ENCODE peak calls at places on chromosome 21, in seven cellular contexts. Q, T, R, O, E, G and P are unnamed samples.

GRCh38 chr21:34698270-34699015 is 29.6 kb downstream of the CLIC6 start:
- DNase-seq in O (no peak), G (no peak), Q (no peak), E (no peak), T (no peak), R (no peak), P (no peak)

GRCh38 chr21:29342394-29342957 is 43.8 kb downstream of the BACH1 start:
- DNase-seq in G (no peak), O (peak), Q (peak), T (peak), R (peak), E (peak), P (peak)

GRCh38 chr21:27225142-27225541 is 258.3 kb upstream of the ADAMTS5 start:
- DNase-seq in Q (peak), G (no peak), R (peak), O (no peak), T (no peak), E (no peak), P (peak)

GRCh38 chr21:35178098-35178497 is 129.0 kb upstream of the RUNX1 start:
- DNase-seq in G (no peak), O (no peak), E (no peak), T (no peak), Q (no peak), R (no peak), P (no peak)

GRCh38 chr21:15197696-15198095 is 132.9 kb upstream of the NRIP1 start:
- DNase-seq in T (no peak), G (no peak), O (no peak), Q (no peak), E (no peak), R (peak), P (peak)

GRCh38 chr21:35585155-35585554 is 475.2 kb downstream of the SETD4 start:
- DNase-seq in Q (no peak), T (no peak), O (no peak), G (no peak), R (no peak), E (no peak), P (peak)

GRCh38 chr21:18041012-18041411 is 203.6 kb upstream of the CHODL start:
- DNase-seq in R (peak), G (no peak), O (no peak), Q (peak), E (no peak), T (no peak), P (no peak)

GRCh38 chr21:34072145-34073031 is 990 bp upstream of the MRPS6 start:
- DNase-seq in R (no peak), E (no peak), Q (no peak), G (no peak), O (no peak), T (no peak), P (no peak)

GRCh38 chr21:23799376-23799775 is 1807.9 kb downstream of the MRPL39 start:
- DNase-seq in Q (no peak), O (no peak), T (no peak), R (no peak), G (no peak), E (no peak), P (no peak)

GRCh38 chr21:27196651-27197050 is 229.8 kb upstream of the ADAMTS5 start:
- DNase-seq in G (no peak), Q (no peak), O (no peak), T (no peak), R (no peak), E (no peak), P (no peak)

GRCh38 chr21:18244721-18245486 is at the start of gene CHODL:
- DNase-seq in R (no peak), E (no peak), O (no peak), G (no peak), T (no peak), Q (no peak), P (no peak)

GRCh38 chr21:33373451-33373850 is 29.8 kb upstream of the IFNGR2 start:
- DNase-seq in E (no peak), O (no peak), T (no peak), R (no peak), G (no peak), Q (no peak), P (no peak)

GRCh38 chr21:16079830-16080229 is 350.0 kb downstream of the USP25 start:
- DNase-seq in O (no peak), T (peak), R (peak), E (no peak), G (no peak), Q (peak), P (peak)

GRCh38 chr21:44013380-44014088 is 1.4 kb downstream of the TRAPPC10 start:
- DNase-seq in G (peak), Q (no peak), E (no peak), O (no peak), T (no peak), R (peak), P (peak)

GRCh38 chr21:33682992-33683627 is 40.8 kb downstream of the ITSN1 start:
- DNase-seq in R (peak), Q (peak), G (no peak), E (peak), T (peak), O (no peak), P (peak)

GRCh38 chr21:38760762-38761155 is 45.0 kb upstream of the ETS2 start:
- DNase-seq in O (no peak), E (no peak), G (no peak), R (no peak), Q (no peak), T (no peak), P (no peak)

GRCh38 chr21:41816583-41817165 is 49.8 kb upstream of the RIPK4 start:
- DNase-seq in E (no peak), G (peak), O (no peak), Q (peak), R (peak), T (peak), P (peak)

DNA sequence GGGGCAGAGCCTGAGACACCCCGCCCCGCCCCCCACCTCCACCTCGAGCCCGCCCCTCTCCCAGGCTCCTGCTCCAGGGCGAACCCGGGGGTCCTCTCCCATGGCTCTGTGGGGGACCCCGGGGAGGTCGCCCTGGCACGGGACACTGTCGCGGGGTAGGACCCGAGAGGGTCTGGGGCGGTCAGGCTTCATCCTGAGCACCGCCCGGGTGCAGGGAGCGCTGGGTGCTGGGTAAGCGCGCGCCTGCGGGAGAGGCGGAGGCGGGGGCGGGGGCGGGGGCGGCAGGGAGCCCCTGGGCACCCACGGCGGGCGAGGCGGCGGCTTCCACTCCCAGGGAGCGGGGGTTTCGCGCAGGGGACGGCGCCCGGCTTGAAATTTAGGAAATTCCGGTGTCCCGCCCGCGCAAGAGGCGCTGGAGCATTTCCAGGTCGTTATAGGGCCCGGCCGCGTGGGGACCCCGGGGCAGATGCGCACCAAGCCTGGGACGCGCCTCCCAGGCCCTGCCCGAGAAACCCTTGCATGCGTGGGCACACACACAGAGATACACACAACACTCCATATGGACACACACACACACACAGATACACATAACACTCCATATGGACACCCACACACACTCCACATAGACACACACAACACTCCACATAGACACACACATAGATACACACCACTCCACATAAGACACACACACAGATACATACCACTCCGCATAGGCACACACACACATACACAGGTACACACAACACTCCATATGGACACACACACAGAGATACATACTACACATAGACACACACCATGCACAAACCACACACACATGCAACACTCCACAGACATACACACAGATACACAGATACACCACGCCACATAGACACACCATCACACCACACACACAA is 48.7 kb upstream of the SLC19A1 start:
- DNase-seq in O (peak), G (no peak), T (no peak), E (no peak), Q (peak), R (no peak), P (no peak)
- H3K4me3 ChIP-seq in O (peak), G (peak), T (peak), E (peak), Q (peak), R (peak), P (peak)

DNA sequence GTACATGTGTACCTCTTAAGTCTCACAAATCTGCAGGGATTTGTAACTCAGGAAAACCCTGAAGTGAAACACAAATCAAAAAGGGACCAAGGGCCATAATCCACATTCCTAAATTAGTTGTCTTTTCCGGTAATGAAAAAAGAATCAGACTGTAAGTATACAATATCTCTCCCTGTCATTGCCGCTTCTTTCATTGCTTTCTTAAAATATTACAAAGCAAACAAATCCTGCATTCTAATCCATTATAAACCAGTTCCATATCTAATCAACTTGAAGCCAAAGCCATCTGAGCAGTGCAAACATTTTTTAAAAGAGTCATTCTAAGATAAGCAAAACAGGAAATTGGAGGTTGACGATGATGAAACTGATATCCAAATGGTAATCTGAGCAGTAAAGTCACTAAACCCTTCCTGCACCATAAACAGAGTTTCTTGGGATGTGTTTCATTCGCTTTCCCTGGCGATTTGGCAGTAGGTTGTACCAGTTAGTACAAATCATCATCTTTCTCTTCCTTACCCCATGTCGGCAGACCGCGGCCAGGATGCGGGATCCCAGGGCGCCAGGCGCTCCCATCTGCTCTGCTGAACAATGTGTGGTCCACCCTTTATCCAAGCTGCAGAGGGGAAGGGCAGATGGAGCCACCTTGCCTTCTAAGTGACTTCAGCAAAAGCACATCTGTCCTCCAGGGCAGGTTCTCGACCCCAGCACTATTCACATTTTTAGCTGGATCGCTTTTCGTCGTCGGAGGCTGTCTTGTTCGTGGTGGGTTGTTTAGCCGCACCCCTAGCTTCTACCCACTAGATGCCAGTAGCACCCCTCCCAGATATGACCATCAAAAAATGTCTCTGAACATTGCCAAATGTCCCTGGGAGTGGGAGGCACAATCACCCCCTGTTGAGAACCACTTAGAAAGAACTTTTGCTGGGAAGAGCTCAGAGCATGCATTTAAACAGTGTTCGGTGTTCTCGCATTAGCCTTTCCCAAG is 58.4 kb upstream of the SIM2 start:
- DNase-seq in T (no peak), G (no peak), R (no peak), E (no peak), Q (no peak), O (no peak), P (peak)
- TF ChIP-seq CTCF in T (peak), G (no peak), R (no peak), E (no peak), Q (no peak), O (no peak), P (no peak)

GRCh38 chr21:45383111-45383614 is 21.8 kb upstream of the COL18A1 start:
- DNase-seq in E (no peak), Q (no peak), G (no peak), T (no peak), R (no peak), O (peak), P (no peak)
- H3K4me3 ChIP-seq in E (no peak), Q (no peak), G (no peak), T (no peak), R (no peak), O (no peak), P (no peak)

GRCh38 chr21:37006243-37006520 is 320 bp upstream of the RIPPLY3 start:
- DNase-seq in R (no peak), G (no peak), T (no peak), Q (no peak), O (no peak), E (no peak), P (no peak)

GRCh38 chr21:37005548-37006242 is 807 bp upstream of the RIPPLY3 start:
- DNase-seq in R (no peak), E (no peak), O (no peak), G (no peak), Q (no peak), T (no peak), P (no peak)

GRCh38 chr21:37006521-37007291 is at the start of gene RIPPLY3:
- DNase-seq in R (peak), Q (peak), T (no peak), O (no peak), E (no peak), G (no peak), P (peak)

GRCh38 chr21:37008705-37009104 is 2.2 kb downstream of the RIPPLY3 start:
- DNase-seq in T (no peak), Q (no peak), O (no peak), E (no peak), R (no peak), G (no peak), P (no peak)

DNA sequence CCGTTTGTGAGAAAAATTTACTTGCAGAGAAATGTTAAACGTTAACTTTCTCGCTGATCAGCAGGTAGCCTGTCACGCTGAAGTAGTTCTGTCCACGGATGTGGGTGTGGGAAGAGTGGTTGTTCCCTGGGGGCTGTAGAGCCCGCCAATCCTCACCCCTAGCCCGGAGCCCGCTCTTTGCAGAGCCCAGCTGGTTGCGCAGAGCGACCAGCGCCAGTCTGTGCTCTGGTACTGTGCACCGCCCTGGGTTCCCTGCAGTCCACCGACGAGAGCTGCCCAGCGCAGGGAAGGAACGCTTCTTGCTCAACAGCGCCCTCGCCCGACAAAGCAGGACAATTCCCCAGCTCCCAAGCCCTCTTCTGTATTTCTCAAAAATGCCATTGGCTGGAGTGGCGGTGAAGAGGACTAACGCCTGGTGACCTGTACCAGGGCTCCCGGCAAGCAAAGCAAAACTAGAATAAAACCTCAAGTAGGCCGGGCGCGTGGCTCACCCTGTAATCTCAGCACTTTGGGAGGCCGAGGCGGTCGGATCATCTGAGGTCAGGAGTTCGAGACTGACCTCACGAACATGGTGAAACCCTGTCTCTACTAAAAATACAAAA is 3.3 kb downstream of the RIPPLY3 start:
- DNase-seq in R (peak), O (peak), G (peak), T (peak), Q (peak), E (no peak), P (peak)
- TF ChIP-seq CTCF in R (peak), O (peak), G (peak), T (peak), Q (peak), E (peak), P (peak)

GRCh38 chr21:31728952-31729351 is 3.0 kb downstream of the SCAF4 start:
- DNase-seq in R (no peak), O (no peak), Q (no peak), T (no peak), E (no peak), G (no peak), P (no peak)
- H3K4me3 ChIP-seq in R (no peak), O (no peak), Q (no peak), T (no peak), E (no peak), G (no peak), P (peak)

GRCh38 chr21:32163386-32163785 is 115.5 kb downstream of the MIS18A start:
- DNase-seq in Q (no peak), R (no peak), G (no peak), T (no peak), O (no peak), E (no peak), P (no peak)
- TF ChIP-seq CTCF in Q (no peak), R (no peak), G (no peak), T (no peak), O (no peak), E (no peak), P (no peak)